ENCODE peak calls at places on chromosomes 11 and 22, in seven cellular contexts. U, W, J, Q, L, O and X are unnamed samples.

GRCh38 chr22:36775589-36775965 is 342 bp downstream of the IFT27 start:
- DNase-seq in U (peak; percentile 44), W (no peak), J (peak; percentile 79), Q (peak; percentile 58), L (peak; percentile 41), O (no peak), X (no peak)

GRCh38 chr11:36478700-36479329 is 31.3 kb downstream of the TRAF6 start:
- DNase-seq in U (no peak), W (peak; percentile 60), J (no peak), Q (no peak), L (peak; percentile 30), O (no peak), X (no peak)

GRCh38 chr22:22109693-22110466 is 127.3 kb upstream of the TOP3B start:
- DNase-seq in U (no peak), W (no peak), J (no peak), Q (no peak), L (no peak), O (peak; percentile 89), X (no peak)

GRCh38 chr11:19311306-19312030 is 70.7 kb upstream of the E2F8 start:
- DNase-seq in U (peak; percentile 76), W (peak; percentile 51), J (no peak), Q (peak; percentile 39), L (peak; percentile 74), O (peak; percentile 63), X (peak; percentile 66)

GRCh38 chr22:31282748-31283468 is 9.4 kb downstream of the PIK3IP1 start:
- DNase-seq in U (no peak), W (no peak), J (peak; percentile 54), Q (no peak), L (no peak), O (no peak), X (no peak)

GRCh38 chr11:56764976-56765375 is 16.5 kb upstream of the OR9G4 start:
- DNase-seq in U (no peak), W (no peak), J (no peak), Q (no peak), L (no peak), O (no peak), X (no peak)

GRCh38 chr11:79940976-79941735 is 500.3 kb upstream of the TENM4 start:
- DNase-seq in U (no peak), W (no peak), J (no peak), Q (no peak), L (no peak), O (no peak), X (no peak)

GRCh38 chr11:80632156-80632555 is 1191.3 kb upstream of the TENM4 start:
- DNase-seq in U (no peak), W (no peak), J (no peak), Q (no peak), L (no peak), O (no peak), X (no peak)

GRCh38 chr11:133026952-133027351 is 505.3 kb downstream of the OPCML start:
- DNase-seq in U (no peak), W (no peak), J (no peak), Q (no peak), L (no peak), O (no peak), X (no peak)

GRCh38 chr11:125372088-125372487 is 124.0 kb downstream of the FEZ1 start:
- DNase-seq in U (no peak), W (no peak), J (no peak), Q (no peak), L (no peak), O (no peak), X (no peak)

GRCh38 chr11:14082338-14082737 is 119.8 kb downstream of the SPON1 start:
- DNase-seq in U (no peak), W (no peak), J (no peak), Q (no peak), L (no peak), O (no peak), X (no peak)

GRCh38 chr11:16528639-16529038 is 172.3 kb upstream of the SOX6 start:
- DNase-seq in U (no peak), W (no peak), J (no peak), Q (no peak), L (no peak), O (no peak), X (no peak)

GRCh38 chr11:105507496-105508254 is 102.2 kb upstream of the GRIA4 start:
- DNase-seq in U (no peak), W (no peak), J (no peak), Q (no peak), L (no peak), O (no peak), X (no peak)

GRCh38 chr22:17380711-17381087 is 11.4 kb downstream of the CECR2 start:
- DNase-seq in U (no peak), W (no peak), J (no peak), Q (no peak), L (no peak), O (no peak), X (no peak)

GRCh38 chr11:3959015-3959917 is 103.8 kb downstream of the STIM1 start:
- DNase-seq in U (no peak), W (peak; percentile 54), J (no peak), Q (no peak), L (no peak), O (peak; percentile 51), X (no peak)

GRCh38 chr11:115334932-115335788 is 169.1 kb downstream of the CADM1 start:
- DNase-seq in U (no peak), W (peak; percentile 46), J (no peak), Q (no peak), L (no peak), O (peak; percentile 20), X (no peak)

GRCh38 chr22:31826443-31826842 is 72.6 kb downstream of the DEPDC5 start:
- DNase-seq in U (no peak), W (no peak), J (no peak), Q (no peak), L (no peak), O (no peak), X (no peak)

GRCh38 chr22:17114173-17114957 is 6.8 kb downstream of the TMEM121B start:
- DNase-seq in U (no peak), W (no peak), J (no peak), Q (no peak), L (no peak), O (no peak), X (no peak)

GRCh38 chr11:129373489-129373953 is 2.1 kb upstream of the BARX2 start:
- DNase-seq in U (no peak), W (no peak), J (no peak), Q (no peak), L (no peak), O (no peak), X (no peak)

DNA sequence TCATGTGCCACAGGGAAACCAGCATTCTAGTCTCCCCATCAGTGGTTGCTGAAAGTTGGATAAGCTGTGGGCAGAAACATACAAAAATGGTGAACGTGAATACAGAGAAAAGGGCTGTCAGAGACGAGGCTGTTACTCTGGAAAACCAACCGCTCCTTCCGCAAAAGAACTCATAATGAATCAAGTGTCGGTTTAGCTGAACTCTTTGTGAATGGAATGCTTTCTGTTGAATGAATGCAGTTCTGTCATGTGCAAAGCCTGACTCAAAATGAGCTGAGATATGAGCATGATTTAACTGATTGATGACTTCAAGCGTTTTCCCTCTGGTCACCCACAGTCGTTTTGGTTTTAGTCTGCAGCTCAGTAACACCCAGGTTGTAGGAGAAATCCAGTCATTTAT is 298.3 kb downstream of the ETS1 start:
- DNase-seq in U (no peak), W (no peak), J (no peak), Q (no peak), L (no peak), O (no peak), X (no peak)
- TF ChIP-seq EP300 in U (no peak), W (no peak), J (no peak), Q (no peak), L (no peak), O (no peak), X (peak; percentile 12)

DNA sequence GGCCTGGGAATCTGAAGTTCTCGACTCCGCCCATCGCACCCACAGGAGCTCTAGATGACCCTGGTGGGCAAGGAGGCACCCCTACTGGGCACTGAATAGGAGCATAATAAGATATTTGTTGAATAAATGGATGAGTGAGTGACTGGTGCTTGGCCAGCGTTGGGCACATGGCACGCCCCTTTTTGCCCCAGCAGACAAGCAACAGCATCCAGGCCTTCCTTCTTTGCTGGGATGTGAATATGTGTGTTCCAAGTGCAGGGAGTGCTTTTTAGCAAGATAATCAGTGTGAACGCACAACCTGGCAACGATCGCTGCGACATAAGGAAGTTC is 450 bp upstream of the CELF1 start:
- DNase-seq in U (peak; percentile 27), W (no peak), J (no peak), Q (no peak), L (no peak), O (no peak), X (peak; percentile 25)
- TF ChIP-seq EP300 in U (no peak), W (no peak), J (no peak), Q (no peak), L (no peak), O (no peak), X (no peak)

DNA sequence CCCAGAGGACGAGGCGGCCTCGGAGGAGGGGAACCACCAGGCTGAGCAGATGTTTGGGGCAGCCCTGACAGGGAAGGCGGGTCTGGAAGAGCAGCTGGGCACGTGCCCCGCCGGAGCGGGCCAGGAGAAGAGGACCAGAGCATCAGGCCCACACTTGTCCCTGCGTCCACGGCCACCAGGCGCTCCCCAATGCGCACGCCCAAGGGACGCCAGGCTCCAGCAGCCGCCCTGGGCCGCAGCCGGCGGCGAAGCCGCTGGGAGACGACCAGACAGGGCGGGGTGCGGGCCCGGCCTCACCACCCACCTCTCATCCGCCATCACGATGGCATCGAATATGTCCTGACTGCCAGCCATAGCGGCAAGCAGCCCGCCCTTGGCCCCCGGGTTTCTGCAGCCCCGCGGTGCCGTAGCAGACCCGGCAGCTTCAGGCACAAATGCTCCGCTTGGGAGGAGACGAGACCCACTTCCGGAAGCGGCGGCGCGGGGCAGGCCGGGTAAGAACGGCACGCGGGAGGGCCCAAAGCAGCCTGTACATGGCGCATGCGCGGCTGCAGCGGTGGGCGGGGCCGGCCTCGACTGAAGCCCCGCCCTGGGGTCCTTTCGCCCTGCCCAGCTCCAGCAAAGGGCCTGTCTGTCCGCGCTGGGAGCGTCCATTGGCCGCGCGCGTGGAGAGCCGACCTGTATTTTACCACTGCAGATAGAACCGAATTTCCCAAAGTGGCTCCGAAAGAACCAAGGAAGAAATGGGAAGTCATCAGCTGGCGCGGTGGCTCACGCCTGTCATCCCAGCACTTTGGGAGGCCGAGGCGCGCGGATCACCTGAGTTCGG is at the start of gene LTO1:
- DNase-seq in U (peak; percentile 98), W (peak; percentile 98), J (peak; percentile 97), Q (peak; percentile 97), L (peak; percentile 97), O (peak; percentile 99), X (peak; percentile 92)
- TF ChIP-seq EP300 in U (no peak), W (no peak), J (no peak), Q (peak; percentile 75), L (no peak), O (no peak), X (peak; percentile 96)

GRCh38 chr22:43241699-43242386 is 54.9 kb upstream of the TTLL12 start:
- DNase-seq in U (no peak), W (no peak), J (no peak), Q (peak; percentile 62), L (no peak), O (no peak), X (no peak)

GRCh38 chr22:43239102-43239875 is 52.4 kb upstream of the TTLL12 start:
- DNase-seq in U (no peak), W (no peak), J (no peak), Q (no peak), L (no peak), O (no peak), X (no peak)

GRCh38 chr22:43241138-43241597 is 54.2 kb upstream of the TTLL12 start:
- DNase-seq in U (no peak), W (no peak), J (no peak), Q (peak; percentile 87), L (no peak), O (peak; percentile 55), X (no peak)

GRCh38 chr22:43239956-43240355 is 53.0 kb upstream of the TTLL12 start:
- DNase-seq in U (no peak), W (no peak), J (no peak), Q (no peak), L (no peak), O (no peak), X (no peak)

GRCh38 chr22:43240614-43241013 is 53.7 kb upstream of the TTLL12 start:
- DNase-seq in U (no peak), W (no peak), J (no peak), Q (no peak), L (no peak), O (no peak), X (no peak)
- TF ChIP-seq EP300 in U (no peak), W (no peak), J (no peak), Q (no peak), L (no peak), O (no peak), X (no peak)